ENCODE peak calls at places on chromosomes 1 and 21, in seven cellular contexts. J is prostate gland, W is stomach, Y is transverse colon, S is suprapubic skin, X is SK-N-MC, E is sigmoid colon. C is an unnamed sample.

GRCh38 chr1:14826172-14826636 is 227.7 kb downstream of the KAZN start:
- DNase-seq in Y (peak), W (no peak), E (peak), S (no peak), J (no peak), X (no peak), C (no peak)

GRCh38 chr1:240126821-240127220 is 35.1 kb downstream of the FMN2 start:
- DNase-seq in W (no peak), E (no peak), Y (no peak), S (no peak), X (no peak), J (no peak), C (no peak)

GRCh38 chr1:22709227-22709626 is 1.4 kb upstream of the EPHB2 start:
- DNase-seq in S (no peak), W (no peak), X (no peak), E (no peak), J (no peak), Y (no peak), C (no peak)

GRCh38 chr1:153343811-153344717 is 4.6 kb downstream of the PGLYRP4 start:
- DNase-seq in E (no peak), S (peak), W (no peak), X (no peak), Y (no peak), J (peak), C (no peak)

GRCh38 chr21:45236481-45236880 is 51.2 kb downstream of the POFUT2 start:
- DNase-seq in X (no peak), J (no peak), S (no peak), E (no peak), W (no peak), Y (no peak), C (no peak)

GRCh38 chr21:35006771-35007170 is 42.3 kb downstream of the RUNX1 start:
- DNase-seq in X (no peak), J (no peak), W (no peak), Y (no peak), S (no peak), E (no peak), C (no peak)

GRCh38 chr1:182671779-182672486 is 12.5 kb downstream of the RGS8 start:
- DNase-seq in W (no peak), E (no peak), Y (no peak), J (no peak), X (no peak), S (no peak), C (no peak)

GRCh38 chr1:208988811-208989222 is 594.7 kb upstream of the CAMK1G start:
- DNase-seq in S (no peak), W (no peak), J (no peak), E (no peak), Y (peak), X (no peak), C (peak)

GRCh38 chr21:45482899-45483821 is 59.1 kb downstream of the SLC19A1 start:
- DNase-seq in X (no peak), J (no peak), Y (no peak), S (no peak), E (no peak), W (no peak), C (no peak)

GRCh38 chr1:157994704-157995540 is 1.5 kb downstream of the KIRREL1 start:
- DNase-seq in J (no peak), W (no peak), X (no peak), Y (peak), E (peak), S (no peak), C (no peak)

GRCh38 chr1:114156538-114157274 is 3.0 kb upstream of the SYT6 start:
- DNase-seq in X (no peak), J (no peak), E (no peak), Y (no peak), W (no peak), S (no peak), C (no peak)

GRCh38 chr1:221263831-221264767 is 384.9 kb downstream of the HLX start:
- DNase-seq in S (no peak), J (peak), X (peak), Y (peak), E (peak), W (peak), C (no peak)

GRCh38 chr1:212858461-212859265 is 588 bp downstream of the FLVCR1 start:
- DNase-seq in J (peak), E (peak), X (no peak), S (no peak), W (peak), Y (peak), C (peak)

GRCh38 chr21:44736291-44737004 is 25.1 kb upstream of the TSPEAR start:
- DNase-seq in W (peak), X (no peak), E (no peak), Y (peak), J (peak), S (peak), C (no peak)

GRCh38 chr1:225923692-225924555 is at the start of gene PYCR2:
- DNase-seq in J (peak), E (peak), X (peak), S (peak), W (peak), Y (peak), C (peak)

GRCh38 chr1:245475961-245476522 is 321.3 kb downstream of the KIF26B start:
- DNase-seq in S (no peak), E (no peak), Y (no peak), X (no peak), J (no peak), W (no peak), C (no peak)

GRCh38 chr1:210558302-210558701 is 229.6 kb downstream of the HHAT start:
- DNase-seq in E (no peak), S (no peak), W (peak), J (no peak), X (no peak), Y (no peak), C (no peak)

GRCh38 chr1:183349201-183349711 is 68.9 kb downstream of the NMNAT2 start:
- DNase-seq in Y (no peak), S (no peak), J (peak), W (no peak), X (peak), E (peak), C (no peak)

GRCh38 chr1:23718482-23718881 is 24.8 kb upstream of the ELOA start:
- DNase-seq in W (no peak), Y (no peak), J (no peak), X (no peak), E (no peak), S (no peak), C (no peak)

GRCh38 chr1:201019321-201019977 is 4.1 kb downstream of the KIF21B start:
- DNase-seq in Y (peak), E (no peak), W (peak), X (no peak), J (no peak), S (no peak), C (peak)

GRCh38 chr1:203038891-203039608 is 12.8 kb downstream of the PPFIA4 start:
- DNase-seq in E (peak), J (peak), S (peak), W (peak), X (no peak), Y (peak), C (peak)

GRCh38 chr1:227893696-227894305 is 53.9 kb downstream of the WNT9A start:
- DNase-seq in J (peak), E (no peak), W (no peak), S (peak), X (no peak), Y (no peak), C (no peak)

GRCh38 chr21:38777521-38777920 is 28.2 kb upstream of the ETS2 start:
- DNase-seq in J (no peak), Y (no peak), S (no peak), W (no peak), E (no peak), X (no peak), C (no peak)

GRCh38 chr1:47182681-47183235 is 7.1 kb downstream of the PDZK1IP1 start:
- DNase-seq in J (no peak), S (no peak), Y (no peak), E (no peak), W (no peak), X (no peak), C (no peak)

GRCh38 chr1:212153635-212154034 is 118.1 kb downstream of the DTL start:
- DNase-seq in E (no peak), S (no peak), X (no peak), Y (no peak), W (no peak), J (no peak), C (no peak)

GRCh38 chr1:181783208-181783607 is 278.3 kb downstream of the ZNF648 start:
- DNase-seq in W (no peak), J (no peak), X (no peak), Y (no peak), E (no peak), S (no peak), C (no peak)

GRCh38 chr1:64677471-64677870 is 67.4 kb upstream of the RAVER2 start:
- DNase-seq in Y (no peak), W (no peak), J (no peak), X (no peak), E (no peak), S (no peak), C (no peak)

GRCh38 chr1:64680601-64681000 is 64.3 kb upstream of the RAVER2 start:
- DNase-seq in W (no peak), Y (no peak), E (no peak), S (no peak), J (no peak), X (no peak), C (no peak)

GRCh38 chr1:64675718-64676345 is 69.0 kb upstream of the RAVER2 start:
- DNase-seq in W (no peak), Y (no peak), J (no peak), X (no peak), S (no peak), E (no peak), C (no peak)

GRCh38 chr1:64679177-64679576 is 65.7 kb upstream of the RAVER2 start:
- DNase-seq in E (no peak), X (no peak), S (no peak), W (no peak), Y (no peak), J (no peak), C (no peak)

GRCh38 chr1:64676386-64676785 is 68.5 kb upstream of the RAVER2 start:
- DNase-seq in Y (no peak), E (no peak), S (no peak), W (no peak), J (no peak), X (no peak), C (no peak)
- TF ChIP-seq POLR2AphosphoS5 in Y (no peak), E (no peak), S (no peak), W (no peak), J (no peak), X (no peak), C (no peak)

DNA sequence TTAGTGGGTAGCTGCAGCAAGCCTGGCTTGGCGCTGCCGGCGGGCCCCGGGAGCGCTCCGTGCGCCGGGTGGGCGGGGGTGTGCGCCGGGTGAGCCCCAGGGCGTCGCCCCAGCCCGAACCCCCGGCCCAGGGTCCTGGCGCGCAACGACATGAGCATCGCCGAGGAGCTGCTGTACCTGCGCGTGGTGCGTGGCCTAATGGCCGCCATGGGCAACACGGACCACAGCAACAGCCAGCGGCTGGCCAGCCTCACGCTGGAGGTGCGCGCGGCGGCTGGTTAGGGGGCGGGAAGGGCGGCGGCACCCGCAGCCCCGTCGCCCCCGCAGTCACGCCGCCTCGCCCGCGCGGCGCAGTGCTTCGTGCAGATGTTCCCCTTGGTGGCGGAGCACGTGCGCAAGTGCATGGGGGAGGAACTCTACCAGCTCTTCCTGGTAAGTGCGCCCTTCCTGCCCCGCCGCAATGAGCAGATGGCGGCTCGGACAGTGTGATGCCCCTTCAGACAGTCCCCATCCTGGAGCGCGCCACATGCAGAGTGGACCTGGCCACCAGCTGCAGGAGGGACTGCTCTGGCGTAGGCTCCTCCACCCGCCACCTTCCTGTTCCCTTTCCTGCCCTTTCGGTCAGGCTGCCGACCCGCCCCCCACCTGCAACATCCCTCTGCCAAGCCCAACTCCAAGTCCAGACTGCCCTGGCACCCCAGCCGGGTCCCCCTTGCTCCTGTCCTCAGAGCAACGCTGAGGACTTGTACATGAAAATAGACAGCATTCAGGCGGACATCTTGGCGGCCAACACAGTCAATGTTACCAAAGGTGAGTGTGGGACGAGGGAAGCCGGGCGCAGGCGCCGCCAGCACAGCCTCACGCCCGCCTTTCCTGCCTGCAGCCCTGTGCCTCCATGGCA is 6.3 kb downstream of the RNU5D-1 start:
- DNase-seq in E (no peak), X (no peak), W (no peak), S (no peak), J (no peak), Y (no peak), C (no peak)
- TF ChIP-seq POLR2AphosphoS5 in E (no peak), X (no peak), W (no peak), S (no peak), J (no peak), Y (no peak), C (no peak)

DNA sequence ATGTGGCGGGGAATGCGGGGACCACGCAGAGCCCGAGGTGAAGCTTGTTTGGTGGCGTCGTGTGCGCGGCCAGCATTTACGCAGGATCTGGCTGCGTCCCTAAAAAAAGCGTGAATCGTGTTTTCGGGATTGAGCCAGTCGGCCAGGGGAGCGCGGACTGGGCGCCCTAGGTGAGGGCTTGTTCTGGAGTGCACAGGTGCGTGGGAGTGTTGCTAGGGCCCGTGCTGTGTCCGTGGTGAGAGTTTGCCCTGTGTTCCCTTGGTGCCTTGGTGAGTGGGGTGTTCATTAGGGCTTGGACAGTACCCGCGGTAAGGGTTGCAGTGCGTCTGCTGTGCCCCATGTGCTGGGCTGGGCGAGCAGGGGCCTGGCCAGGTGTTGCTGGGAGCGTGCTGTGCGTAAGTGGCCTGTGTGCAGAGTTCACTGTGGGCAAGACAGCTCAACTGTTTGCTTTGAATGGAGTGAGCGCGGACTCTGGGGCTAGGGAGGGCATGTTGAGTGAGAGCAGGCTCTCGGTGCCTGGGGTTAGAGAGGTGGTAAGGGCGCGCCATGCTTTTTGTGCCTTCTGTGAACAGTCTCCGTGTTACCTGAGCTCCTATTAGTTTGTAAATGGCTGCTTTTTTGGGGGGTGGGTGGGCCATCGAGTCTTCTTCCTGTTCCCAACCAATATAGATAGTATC is 740 bp downstream of the CD46 start:
- DNase-seq in X (no peak), W (peak), J (no peak), Y (peak), S (no peak), E (peak), C (peak)
- TF ChIP-seq POLR2AphosphoS5 in X (no peak), W (peak), J (no peak), Y (peak), S (no peak), E (no peak), C (no peak)

DNA sequence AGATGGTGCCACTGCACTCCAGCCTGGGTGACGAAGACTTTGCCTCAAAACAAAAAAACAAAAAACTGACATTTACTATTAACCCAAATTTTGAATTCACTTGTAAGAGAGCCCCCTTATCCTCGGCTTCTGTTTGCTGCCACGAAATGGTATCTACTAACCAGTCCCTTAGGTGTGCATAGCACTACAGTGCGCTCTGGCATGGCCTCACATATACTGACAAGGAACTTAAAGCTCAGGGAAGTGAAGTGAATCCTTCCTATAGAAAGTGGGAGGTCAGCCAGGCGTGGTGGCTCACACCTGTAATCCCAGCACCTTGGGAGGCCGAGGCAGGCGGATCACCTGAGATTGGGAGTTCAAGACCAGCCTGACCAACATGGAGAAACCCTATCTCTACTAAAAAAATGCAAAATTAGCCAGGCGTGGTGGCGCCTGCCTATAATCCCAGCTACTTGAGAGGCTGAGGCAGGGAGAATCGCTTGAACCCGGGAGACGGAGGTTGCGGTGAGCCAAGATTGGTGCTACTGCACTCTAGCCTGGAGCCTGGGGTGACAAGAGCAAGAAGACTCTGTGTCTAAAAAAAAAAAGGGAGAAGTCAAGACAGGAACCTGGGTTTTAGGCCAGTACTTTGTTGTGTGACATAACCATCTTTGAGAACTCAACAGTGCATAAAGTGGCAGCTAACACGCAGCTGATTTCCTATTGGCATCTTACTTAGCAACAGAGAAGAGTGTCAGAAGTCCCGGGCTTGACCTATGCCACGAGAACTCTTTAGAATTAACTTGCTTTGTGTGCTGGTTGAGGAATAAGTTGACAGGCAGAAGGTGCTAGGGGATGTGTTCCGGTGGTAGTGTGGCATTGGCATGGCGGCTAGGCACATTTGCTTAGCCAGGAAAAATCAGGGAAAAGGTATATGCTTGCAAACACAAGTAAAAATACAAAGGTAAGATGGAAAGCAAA is 16.8 kb downstream of the ERRFI1 start:
- DNase-seq in X (no peak), W (no peak), E (no peak), J (no peak), S (no peak), Y (no peak), C (no peak)
- TF ChIP-seq POLR2AphosphoS5 in X (no peak), W (no peak), E (no peak), J (no peak), S (no peak), Y (no peak), C (no peak)

GRCh38 chr1:15949453-15950245 is 26.3 kb downstream of the ZBTB17 start:
- DNase-seq in Y (peak), E (peak), X (no peak), S (peak), W (peak), J (peak), C (peak)
- TF ChIP-seq POLR2AphosphoS5 in Y (no peak), E (peak), X (no peak), S (peak), W (peak), J (peak), C (no peak)

DNA sequence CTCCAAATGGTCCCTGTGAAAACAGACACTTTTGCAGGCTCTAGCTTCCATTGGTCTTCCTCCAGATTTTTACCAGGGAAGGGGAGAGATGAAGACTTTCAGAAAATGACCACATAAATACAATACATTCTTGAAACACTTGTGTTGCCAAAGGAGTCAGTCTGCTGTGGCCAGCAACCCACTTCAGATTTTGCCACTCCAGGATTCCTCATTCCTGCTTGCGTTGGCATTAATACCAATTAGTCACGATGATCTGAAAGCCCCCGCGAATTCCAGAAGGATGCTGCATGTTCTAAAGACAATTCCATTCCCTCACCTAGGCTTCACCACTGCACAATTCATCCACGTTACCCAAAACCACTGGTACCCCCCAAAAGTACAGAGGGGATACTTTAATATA is 7.9 kb upstream of the BACE2 start:
- DNase-seq in Y (no peak), X (no peak), J (no peak), W (no peak), E (no peak), S (no peak), C (no peak)
- TF ChIP-seq POLR2AphosphoS5 in Y (no peak), X (no peak), J (no peak), W (no peak), E (no peak), S (no peak), C (no peak)

GRCh38 chr1:75673885-75674284 is 50.6 kb upstream of the ACADM start:
- DNase-seq in Y (no peak), E (no peak), J (no peak), S (no peak), W (no peak), X (no peak), C (no peak)

GRCh38 chr1:75672108-75672507 is 52.4 kb upstream of the ACADM start:
- DNase-seq in S (no peak), X (no peak), Y (no peak), E (no peak), W (no peak), J (no peak), C (no peak)

GRCh38 chr1:75673399-75673798 is 51.1 kb upstream of the ACADM start:
- DNase-seq in S (no peak), W (no peak), E (no peak), Y (no peak), J (no peak), X (no peak), C (no peak)

GRCh38 chr1:75671708-75672107 is 52.8 kb upstream of the ACADM start:
- DNase-seq in J (no peak), E (no peak), S (no peak), X (no peak), Y (no peak), W (no peak), C (no peak)

GRCh38 chr1:75672528-75673393 is 51.7 kb upstream of the ACADM start:
- DNase-seq in S (no peak), E (no peak), X (peak), J (no peak), Y (no peak), W (no peak), C (no peak)
- TF ChIP-seq POLR2AphosphoS5 in S (no peak), E (no peak), X (no peak), J (no peak), Y (no peak), W (no peak), C (no peak)

C was measured in GM12892.